ENCODE peak calls at places on chromosome 1, in six cellular contexts. B is brain microvascular endothelial cell; Z is lower leg skin; V is CD8-positive, alpha-beta T cell; M is left ventricle myocardium inferior; X is fibroblast of pulmonary artery. Q is an unnamed sample.
A peak's percentile ranks its signal among the peaks of the same experiment; 100 is the strongest.

GRCh38 chr1:173758980-173759379 is 44.2 kb downstream of the KLHL20 start:
- DNase-seq in X (no peak), Z (no peak), M (no peak), B (no peak), V (no peak), Q (no peak)

GRCh38 chr1:32337855-32338636 is 2.0 kb upstream of the MARCKSL1 start:
- DNase-seq in B (no peak), M (no peak), V (no peak), Z (no peak), X (peak; percentile 74), Q (no peak)

GRCh38 chr1:52659851-52660596 is 27.1 kb downstream of the SHISAL2A start:
- DNase-seq in M (no peak), Z (no peak), X (no peak), V (no peak), B (no peak), Q (no peak)

GRCh38 chr1:155961937-155962336 is 16.4 kb downstream of the ARHGEF2 start:
- DNase-seq in B (peak; percentile 96), X (peak; percentile 93), V (no peak), Z (peak; percentile 92), M (peak; percentile 65), Q (no peak)

GRCh38 chr1:157482174-157482573 is 70.1 kb downstream of the FCRL5 start:
- DNase-seq in V (no peak), X (no peak), M (no peak), Z (no peak), B (no peak), Q (no peak)

GRCh38 chr1:86998727-86999126 is 84.3 kb downstream of the HS2ST1 start:
- DNase-seq in V (no peak), M (no peak), B (no peak), Z (no peak), X (no peak), Q (no peak)

GRCh38 chr1:159823401-159823800 is 3.3 kb upstream of the SLAMF8 start:
- DNase-seq in X (no peak), V (no peak), Z (no peak), M (no peak), B (no peak), Q (no peak)

GRCh38 chr1:234841710-234842231 is 231.8 kb upstream of the IRF2BP2 start:
- DNase-seq in B (no peak), V (no peak), Z (peak; percentile 83), M (no peak), X (peak; percentile 56), Q (no peak)

GRCh38 chr1:38114231-38114630 is 67.6 kb upstream of the POU3F1 start:
- DNase-seq in X (no peak), V (no peak), Z (peak; percentile 89), B (no peak), M (no peak), Q (no peak)

GRCh38 chr1:44617703-44618029 is 56.6 kb downstream of the TMEM53 start:
- DNase-seq in X (no peak), B (no peak), M (no peak), Z (no peak), V (no peak), Q (no peak)

GRCh38 chr1:76622774-76623173 is 244.5 kb upstream of the ST6GALNAC5 start:
- DNase-seq in X (no peak), B (no peak), V (no peak), M (no peak), Z (no peak), Q (no peak)

GRCh38 chr1:109249654-109250401 is 489 bp downstream of the CELSR2 start:
- DNase-seq in X (no peak), B (no peak), Z (no peak), V (no peak), M (no peak), Q (no peak)

GRCh38 chr1:234584431-234584805 is 25.6 kb downstream of the IRF2BP2 start:
- DNase-seq in Z (no peak), B (no peak), M (no peak), X (no peak), V (no peak), Q (no peak)

DNA sequence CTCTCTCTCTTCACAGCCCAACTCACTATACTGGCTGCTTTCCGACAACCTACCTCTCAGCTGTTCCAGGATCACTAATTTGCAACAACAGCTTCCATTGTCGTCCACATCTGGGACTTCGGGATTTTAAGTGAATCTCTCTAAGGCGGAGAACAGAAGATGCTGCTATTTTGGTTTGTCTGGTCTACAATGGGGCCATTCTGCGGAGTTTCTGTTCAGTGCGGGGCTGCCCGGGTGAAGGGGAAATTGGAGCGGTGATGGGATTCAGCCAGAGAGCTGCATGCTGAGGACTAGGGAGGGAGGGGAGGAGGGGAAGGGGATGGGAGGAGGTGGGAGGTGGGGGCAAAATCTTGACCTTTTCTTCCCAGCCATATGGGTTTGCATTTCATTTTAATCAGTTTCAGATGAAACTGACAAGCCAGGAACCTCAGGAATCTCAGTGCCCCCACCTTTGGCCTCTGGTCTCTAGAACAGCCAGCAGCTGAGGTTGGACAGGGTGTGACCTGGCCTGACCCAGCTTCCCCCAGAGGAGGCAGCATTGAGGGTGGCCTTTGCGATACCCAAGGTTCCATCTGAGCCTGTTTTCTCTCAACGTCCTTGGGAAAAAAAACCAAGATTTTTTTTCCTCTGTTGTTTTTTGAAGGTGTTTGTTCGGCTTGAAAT is 6.9 kb upstream of the SRP9 start:
- DNase-seq in V (no peak), M (no peak), X (no peak), B (no peak), Z (peak; percentile 75), Q (no peak)
- H3K4me3 ChIP-seq in V (no peak overlapping the region), M (no peak overlapping the region), X (no peak overlapping the region), B (no peak overlapping the region), Z (no peak overlapping the region), Q (no peak overlapping the region)

DNA sequence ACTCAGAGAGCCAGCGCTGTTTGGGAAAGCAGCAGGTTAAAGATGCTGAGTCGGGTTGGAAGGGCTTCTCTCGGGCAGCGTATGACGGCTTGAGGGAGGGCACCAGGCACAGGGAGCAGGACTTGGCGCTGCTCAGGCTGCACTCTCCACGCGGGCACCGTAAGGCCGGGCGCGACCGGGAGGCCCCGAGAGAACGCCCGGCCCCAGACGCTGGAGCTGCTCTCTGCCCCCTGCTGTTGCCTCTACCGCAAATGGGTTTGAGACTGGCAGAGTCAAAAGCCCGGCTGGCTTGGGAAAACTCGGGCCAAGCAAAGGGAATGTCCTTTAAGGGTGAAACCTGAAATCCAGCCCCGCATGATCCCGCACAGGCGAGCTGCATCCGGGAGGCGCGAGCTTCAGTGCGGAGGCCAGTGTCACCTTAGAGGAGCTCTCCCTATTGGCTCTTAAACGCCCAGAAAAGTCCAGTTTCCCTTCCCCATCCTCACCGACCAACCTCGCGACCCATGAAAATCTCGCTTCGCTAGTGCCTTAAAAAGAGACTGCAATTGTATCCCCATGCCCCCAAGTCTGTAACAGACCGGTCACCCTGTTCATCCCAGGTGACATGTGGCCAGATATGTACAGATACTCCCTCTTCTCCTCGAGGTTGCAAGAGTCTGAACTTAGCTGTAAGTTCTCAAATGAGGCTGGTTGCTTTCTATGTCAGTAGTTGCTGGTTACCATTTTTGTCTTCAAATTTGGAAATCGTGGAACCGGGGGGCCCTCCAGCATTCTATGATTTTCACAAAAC is 1.1 kb downstream of the PRRX1 start:
- DNase-seq in B (peak; percentile 52), Z (no peak), X (peak; percentile 69), M (peak; percentile 55), V (no peak), Q (no peak)
- H3K4me3 ChIP-seq in B (peak overlapping the region; percentile 92), Z (peak overlapping the region; percentile 65), X (peak overlapping the region; percentile 88), M (peak overlapping the region; percentile 82), V (no peak overlapping the region), Q (no peak overlapping the region)

DNA sequence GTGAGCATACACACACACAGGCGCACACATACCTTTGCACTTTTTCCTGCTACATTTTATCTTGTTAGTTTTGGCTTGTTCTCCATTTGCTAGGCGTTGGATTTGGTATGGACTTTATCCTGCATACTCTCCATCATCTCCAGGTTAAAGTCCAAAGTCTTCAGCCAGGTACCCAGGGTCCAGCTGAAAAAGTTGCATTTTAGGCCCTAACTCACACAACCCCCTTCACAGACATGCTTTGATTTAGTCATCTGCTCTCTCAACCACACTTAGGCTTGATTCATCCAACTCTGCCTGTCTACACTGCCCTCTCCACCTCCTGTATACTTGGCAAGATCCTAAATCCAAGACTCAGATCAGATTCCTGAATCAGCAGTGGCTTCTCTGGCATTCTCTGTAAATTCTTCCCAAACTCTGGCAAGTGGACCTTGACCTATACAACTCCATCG is 10.7 kb upstream of the LAMB3 start:
- DNase-seq in X (no peak), Z (no peak), M (no peak), B (no peak), V (no peak), Q (no peak)
- H3K4me3 ChIP-seq in X (no peak overlapping the region), Z (no peak overlapping the region), M (no peak overlapping the region), B (no peak overlapping the region), V (no peak overlapping the region), Q (no peak overlapping the region)

DNA sequence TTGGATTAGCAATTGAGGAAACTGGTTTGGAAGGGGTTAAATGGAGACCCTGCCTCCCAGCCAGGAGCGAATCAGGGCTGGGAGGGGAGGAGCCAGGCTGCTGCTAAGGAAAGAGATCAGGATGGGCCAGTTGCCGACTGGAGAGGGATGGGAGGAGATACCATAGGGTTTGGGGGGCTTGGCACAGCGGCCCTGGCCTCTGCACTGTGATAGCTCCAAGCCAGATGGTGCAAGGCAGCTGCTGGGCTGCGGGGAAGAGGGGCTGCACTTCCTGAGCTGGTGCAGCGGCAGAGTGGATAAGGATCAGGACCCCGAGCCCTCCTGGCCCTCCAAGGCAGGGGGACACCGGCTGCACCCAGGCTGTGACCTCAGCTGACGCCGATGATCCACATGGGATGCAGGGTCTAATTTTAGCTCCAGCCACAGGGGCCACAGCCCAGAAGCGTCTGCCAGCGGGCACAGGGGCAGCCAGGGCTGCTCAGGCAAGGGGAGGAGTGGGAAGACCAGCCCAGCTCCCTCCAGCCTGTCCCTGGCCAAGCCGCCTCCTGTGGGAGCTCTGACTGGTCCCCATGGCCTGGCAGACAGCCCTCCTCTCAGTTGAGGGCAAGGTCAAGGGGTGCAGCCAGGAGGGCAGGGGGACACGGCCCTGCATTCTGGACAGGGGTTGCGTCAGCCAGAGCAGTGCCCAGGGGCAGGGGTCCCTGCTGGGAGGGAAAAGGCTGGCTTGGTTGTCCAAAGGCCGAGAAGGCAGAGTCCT is at the start of gene EXTL1:
- DNase-seq in M (peak; percentile 82), X (no peak), Z (no peak), B (peak; percentile 40), V (no peak), Q (no peak)
- H3K4me3 ChIP-seq in M (peak within 1 kb of the TSS; percentile 60), X (peak within 1 kb of the TSS; percentile 19), Z (no peak within 1 kb of the TSS), B (peak within 1 kb of the TSS; percentile 59), V (no peak within 1 kb of the TSS), Q (no peak within 1 kb of the TSS)

GRCh38 chr1:200181861-200182260 is 154.4 kb downstream of the NR5A2 start:
- DNase-seq in V (no peak), Z (no peak), X (no peak), M (no peak), B (no peak), Q (no peak)
- H3K4me3 ChIP-seq in V (no peak overlapping the region), Z (no peak overlapping the region), X (no peak overlapping the region), M (no peak overlapping the region), B (no peak overlapping the region), Q (no peak overlapping the region)

DNA sequence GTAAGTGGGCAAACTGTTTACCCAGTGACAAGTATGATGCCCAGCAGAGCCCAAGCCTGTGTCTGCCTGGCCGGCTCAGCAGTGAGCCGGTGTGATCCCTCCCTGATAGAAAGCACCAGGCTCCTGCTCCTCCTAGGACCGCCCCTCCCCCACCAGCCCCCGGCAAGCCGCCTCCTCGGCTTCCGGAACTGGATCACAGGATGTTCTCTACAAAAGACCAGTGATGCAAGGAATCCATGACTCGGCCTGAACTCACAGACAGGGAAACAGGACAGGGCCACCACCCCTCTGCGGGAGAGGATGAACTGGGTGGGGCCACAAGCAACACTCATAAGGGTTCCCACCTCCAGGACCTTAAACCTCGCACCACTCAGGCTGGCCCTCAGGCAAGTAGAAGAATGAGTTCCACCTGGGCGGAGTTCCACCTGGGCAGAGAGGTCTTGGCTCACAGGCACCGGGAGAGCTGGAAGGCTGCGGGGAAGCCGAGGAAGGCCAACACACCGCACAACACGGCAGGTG is 7.8 kb downstream of the ACOT7 start:
- DNase-seq in V (no peak), Z (no peak), M (peak; percentile 42), X (peak; percentile 92), B (peak; percentile 74), Q (no peak)
- H3K4me3 ChIP-seq in V (no peak overlapping the region), Z (no peak overlapping the region), M (peak overlapping the region; percentile 28), X (peak overlapping the region; percentile 55), B (peak overlapping the region; percentile 50), Q (no peak overlapping the region)

GRCh38 chr1:161486806-161487482 is 18.3 kb upstream of the FCGR2A start:
- DNase-seq in M (no peak), X (peak; percentile 83), B (peak; percentile 58), V (peak; percentile 51), Z (no peak), Q (no peak)
- H3K4me3 ChIP-seq in M (peak overlapping the region; percentile 32), X (peak overlapping the region; percentile 27), B (peak overlapping the region; percentile 23), V (no peak overlapping the region), Z (no peak overlapping the region), Q (no peak overlapping the region)

Q was measured in naive thymus-derived CD4-positive, alpha-beta T cell.